ENCODE peak calls at places on chromosomes 7 and 10, in eight cellular contexts. A is heart right ventricle; U is PC-9; O is dermis blood vessel endothelial cell; Y is stimulated activated CD8-positive, alpha-beta memory T cell treated with anti-CD3 and anti-CD28 coated beads, Interleukin-15, amount 100 ng/mL, for 24 hours; R is cardiac muscle cell; V is KG1; I is brain pericyte. Q is an unnamed sample.

GRCh38 chr7:87411186-87411585 is 64.3 kb downstream of the ABCB4 start:
- DNase-seq in A (no peak), U (no peak), O (no peak), Y (no peak), R (peak; percentile 8), V (no peak), I (no peak), Q (no peak)

GRCh38 chr7:105399043-105399725 is 10.5 kb upstream of the SRPK2 start:
- DNase-seq in A (no peak), U (no peak), O (peak; percentile 67), Y (no peak), R (peak; percentile 54), V (no peak), I (no peak), Q (no peak)

GRCh38 chr10:23343591-23344225 is 889 bp downstream of the C10orf67 start:
- DNase-seq in A (peak; percentile 60), U (peak; percentile 38), O (no peak), Y (peak; percentile 29), R (peak; percentile 71), V (no peak), I (no peak), Q (peak; percentile 24)

GRCh38 chr7:8591289-8591688 is 157.9 kb downstream of the NXPH1 start:
- DNase-seq in A (no peak), U (no peak), O (no peak), Y (no peak), R (no peak), V (no peak), I (no peak), Q (no peak)

GRCh38 chr7:97307521-97308108 is 190.1 kb downstream of the SDHAF3 start:
- DNase-seq in A (no peak), U (no peak), O (peak; percentile 3), Y (no peak), R (no peak), V (no peak), I (no peak), Q (no peak)

GRCh38 chr7:17434191-17434590 is 135.7 kb downstream of the AHR start:
- DNase-seq in A (no peak), U (no peak), O (no peak), Y (no peak), R (no peak), V (no peak), I (no peak), Q (no peak)

GRCh38 chr7:64869912-64870562 is 33.0 kb upstream of the ZNF273 start:
- DNase-seq in A (no peak), U (no peak), O (no peak), Y (no peak), R (no peak), V (no peak), I (no peak), Q (no peak)

GRCh38 chr7:16847381-16847860 is 34.4 kb downstream of the AGR3 start:
- DNase-seq in A (no peak), U (peak; percentile 100), O (no peak), Y (no peak), R (peak; percentile 2), V (no peak), I (no peak), Q (no peak)

GRCh38 chr7:29194594-29195417 is at the start of gene CHN2:
- DNase-seq in A (peak; percentile 62), U (no peak), O (peak; percentile 32), Y (peak; percentile 9), R (peak; percentile 30), V (no peak), I (no peak), Q (peak; percentile 33)

GRCh38 chr7:140463111-140463510 is 16.2 kb downstream of the MKRN1 start:
- DNase-seq in A (no peak), U (no peak), O (no peak), Y (no peak), R (no peak), V (no peak), I (no peak), Q (no peak)

GRCh38 chr10:134205-134742 is 981 bp upstream of the ZMYND11 start:
- DNase-seq in A (no peak), U (peak; percentile 41), O (peak; percentile 40), Y (peak; percentile 21), R (no peak), V (peak; percentile 53), I (no peak), Q (no peak)

GRCh38 chr10:128519581-128519980 is 393.4 kb upstream of the MKI67 start:
- DNase-seq in A (no peak), U (no peak), O (no peak), Y (no peak), R (no peak), V (no peak), I (no peak), Q (no peak)

GRCh38 chr7:101728888-101729883 is 88.2 kb upstream of the CUX1 start:
- DNase-seq in A (no peak), U (peak; percentile 99), O (no peak), Y (no peak), R (peak; percentile 97), V (no peak), I (no peak), Q (no peak)

GRCh38 chr10:115772606-115773005 is 500.4 kb downstream of the GFRA1 start:
- DNase-seq in A (no peak), U (no peak), O (no peak), Y (no peak), R (peak; percentile 2), V (no peak), I (no peak), Q (no peak)

GRCh38 chr7:3154881-3155494 is 111.3 kb upstream of the CARD11 start:
- DNase-seq in A (no peak), U (peak; percentile 60), O (peak; percentile 72), Y (no peak), R (peak; percentile 60), V (peak; percentile 19), I (no peak), Q (no peak)

GRCh38 chr7:104962781-104963180 is 51.2 kb upstream of the KMT2E start:
- DNase-seq in A (no peak), U (no peak), O (no peak), Y (no peak), R (no peak), V (no peak), I (no peak), Q (no peak)

GRCh38 chr10:117610321-117610720 is 67.8 kb downstream of the EMX2 start:
- DNase-seq in A (no peak), U (no peak), O (no peak), Y (no peak), R (no peak), V (no peak), I (no peak), Q (no peak)

GRCh38 chr7:25148772-25149575 is 23.9 kb upstream of the CYCS start:
- DNase-seq in A (no peak), U (no peak), O (no peak), Y (no peak), R (no peak), V (no peak), I (no peak), Q (no peak)

GRCh38 chr7:115066634-115067033 is 144.7 kb downstream of the MDFIC start:
- DNase-seq in A (no peak), U (no peak), O (no peak), Y (no peak), R (no peak), V (no peak), I (no peak), Q (no peak)

GRCh38 chr10:28986856-28987255 is 302.0 kb upstream of the LYZL1 start:
- DNase-seq in A (no peak), U (no peak), O (no peak), Y (no peak), R (no peak), V (no peak), I (no peak), Q (no peak)

GRCh38 chr10:75272896-75273295 is 37.1 kb upstream of the COMTD1 start:
- DNase-seq in A (no peak), U (peak; percentile 93), O (no peak), Y (no peak), R (no peak), V (no peak), I (no peak), Q (no peak)

GRCh38 chr10:130244031-130244927 is 108.1 kb downstream of the GLRX3 start:
- DNase-seq in A (no peak), U (no peak), O (no peak), Y (no peak), R (no peak), V (no peak), I (no peak), Q (no peak)

GRCh38 chr10:34024708-34025425 is 690.4 kb upstream of the NRP1 start:
- DNase-seq in A (no peak), U (no peak), O (peak; percentile 13), Y (no peak), R (peak; percentile 29), V (no peak), I (no peak), Q (no peak)

GRCh38 chr10:96334888-96335526 is 23.8 kb downstream of the OPALIN start:
- DNase-seq in A (peak; percentile 16), U (no peak), O (peak; percentile 69), Y (no peak), R (peak; percentile 56), V (peak; percentile 21), I (no peak), Q (no peak)

GRCh38 chr7:112462236-112462635 is 12.0 kb downstream of the IFRD1 start:
- DNase-seq in A (peak; percentile 59), U (peak; percentile 65), O (peak; percentile 84), Y (no peak), R (peak; percentile 96), V (no peak), I (no peak), Q (no peak)

GRCh38 chr10:99450624-99451498 is 20.4 kb upstream of the GOT1 start:
- DNase-seq in A (peak; percentile 25), U (no peak), O (no peak), Y (no peak), R (no peak), V (no peak), I (no peak), Q (no peak)

GRCh38 chr10:5446390-5446926 is 34.1 kb downstream of the NET1 start:
- DNase-seq in A (peak; percentile 89), U (peak; percentile 87), O (peak; percentile 94), Y (peak; percentile 46), R (peak; percentile 93), V (peak; percentile 43), I (peak; percentile 41), Q (peak; percentile 89)

GRCh38 chr10:95976295-95977229 is 66.8 kb upstream of the CCNJ start:
- DNase-seq in A (no peak), U (no peak), O (no peak), Y (no peak), R (no peak), V (no peak), I (no peak), Q (no peak)

GRCh38 chr7:100566018-100566531 is 7.6 kb downstream of the SAP25 start:
- DNase-seq in A (no peak), U (peak; percentile 21), O (no peak), Y (no peak), R (no peak), V (no peak), I (no peak), Q (no peak)

GRCh38 chr10:90075995-90076394 is 374.6 kb downstream of the KIF20B start:
- DNase-seq in A (no peak), U (no peak), O (no peak), Y (no peak), R (no peak), V (no peak), I (no peak), Q (no peak)